ENCODE peak calls at places on chromosomes 13 and 19, in seven cellular contexts. T, R, N, I, K, F and X are unnamed samples.

GRCh38 chr13:32362574-32362973 is 47.3 kb downstream of the BRCA2 start:
- DNase-seq in I (no peak), N (no peak), K (no peak), T (no peak), F (no peak), R (no peak), X (no peak)

GRCh38 chr13:48782429-48782840 is 128.7 kb downstream of the CYSLTR2 start:
- DNase-seq in K (no peak), T (no peak), F (no peak), I (no peak), R (no peak), N (no peak), X (no peak)

GRCh38 chr13:112963641-112964040 is 5.4 kb upstream of the MCF2L start:
- DNase-seq in T (no peak), F (no peak), K (no peak), I (no peak), R (no peak), N (no peak), X (no peak)

GRCh38 chr19:47625650-47626049 is 16.7 kb downstream of the BICRA start:
- DNase-seq in N (no peak), F (no peak), T (no peak), K (no peak), I (no peak), R (no peak), X (no peak)

GRCh38 chr19:21593934-21594844 is 88.8 kb downstream of the ZNF429 start:
- DNase-seq in T (no peak), K (no peak), I (no peak), F (no peak), R (no peak), N (no peak), X (no peak)

GRCh38 chr19:5349041-5349440 is 8.4 kb upstream of the PTPRS start:
- DNase-seq in R (no peak), I (no peak), N (no peak), F (no peak), T (no peak), K (peak), X (no peak)

GRCh38 chr13:50951366-50951765 is 41.8 kb downstream of the RNASEH2B start:
- DNase-seq in N (no peak), F (peak), T (no peak), R (no peak), I (no peak), K (no peak), X (no peak)

GRCh38 chr19:5691205-5691929 is 1.3 kb downstream of the RPL36 start:
- DNase-seq in N (no peak), F (peak), T (peak), K (no peak), I (no peak), R (no peak), X (peak)

GRCh38 chr13:98466634-98467236 is 110.2 kb downstream of the STK24 start:
- DNase-seq in T (no peak), F (peak), K (peak), I (no peak), R (no peak), N (peak), X (no peak)

GRCh38 chr19:55340144-55340783 is 588 bp downstream of the KMT5C start:
- DNase-seq in R (no peak), N (peak), T (no peak), I (peak), K (no peak), F (no peak), X (no peak)

GRCh38 chr19:50922316-50922853 is 11.2 kb upstream of the KLK4 start:
- DNase-seq in F (peak), T (peak), N (peak), I (peak), K (peak), R (peak), X (peak)

GRCh38 chr13:26179344-26179743 is 42.8 kb downstream of the RNF6 start:
- DNase-seq in T (no peak), K (no peak), N (no peak), I (no peak), R (no peak), F (no peak), X (no peak)

GRCh38 chr19:45251452-45252354 is 632 bp downstream of the MARK4 start:
- DNase-seq in K (no peak), F (peak), N (no peak), I (no peak), R (no peak), T (no peak), X (no peak)